ENCODE peak calls at places on chromosomes 12 and 14, in eight cellular contexts. M, X, J, K, A, R, H and P are unnamed samples.

GRCh38 chr12:2319747-2320146 is 267.0 kb downstream of the CACNA1C start:
- DNase-seq in R (no peak), K (no peak), M (no peak), H (no peak), J (peak), X (no peak), A (no peak), P (no peak)

GRCh38 chr12:49535921-49536525 is 2.8 kb upstream of the KCNH3 start:
- DNase-seq in A (no peak), H (no peak), X (no peak), K (no peak), R (no peak), M (no peak), J (peak), P (no peak)

GRCh38 chr12:104752883-104753282 is 205.2 kb downstream of the SLC41A2 start:
- DNase-seq in K (no peak), H (no peak), J (no peak), R (no peak), A (no peak), X (no peak), M (no peak), P (no peak)

GRCh38 chr12:70660002-70660604 is 22.9 kb upstream of the PTPRB start:
- DNase-seq in H (no peak), K (no peak), R (no peak), M (no peak), A (no peak), J (no peak), X (no peak), P (no peak)

GRCh38 chr12:56236985-56237384 is 7.1 kb downstream of the SLC39A5 start:
- DNase-seq in H (no peak), X (no peak), R (no peak), M (no peak), K (no peak), J (no peak), A (no peak), P (no peak)

GRCh38 chr14:95875831-95876768 is 532 bp upstream of the TUNAR start:
- DNase-seq in M (peak), H (peak), R (no peak), X (peak), A (no peak), J (no peak), K (no peak), P (no peak)

GRCh38 chr12:93679308-93679933 is 2.2 kb downstream of the CRADD start:
- DNase-seq in A (no peak), J (no peak), X (no peak), M (no peak), R (peak), H (no peak), K (no peak), P (no peak)

GRCh38 chr14:59890676-59891075 is 20.1 kb upstream of the RTN1 start:
- DNase-seq in R (no peak), J (no peak), H (no peak), M (peak), A (no peak), X (no peak), K (no peak), P (no peak)

GRCh38 chr12:92224685-92225331 is 79.2 kb upstream of the BTG1 start:
- DNase-seq in R (no peak), M (no peak), X (no peak), J (peak), H (no peak), K (no peak), A (no peak), P (no peak)

GRCh38 chr14:62736426-62737043 is 308.7 kb downstream of the KCNH5 start:
- DNase-seq in J (no peak), H (no peak), X (no peak), K (no peak), A (no peak), M (no peak), R (no peak), P (no peak)

GRCh38 chr14:26200675-26201074 is 397.2 kb downstream of the NOVA1 start:
- DNase-seq in R (no peak), M (no peak), H (no peak), X (no peak), A (no peak), K (no peak), J (no peak), P (no peak)

GRCh38 chr12:71958993-71959588 is 20.4 kb downstream of the TPH2 start:
- DNase-seq in X (no peak), M (no peak), H (no peak), J (no peak), K (no peak), R (no peak), A (no peak), P (no peak)

GRCh38 chr12:65121049-65121955 is at the start of gene WIF1:
- DNase-seq in R (peak), M (peak), J (no peak), A (no peak), K (peak), H (peak), X (no peak), P (peak)

GRCh38 chr14:20195911-20196310 is 5.2 kb downstream of the OR11G2 start:
- DNase-seq in A (no peak), R (no peak), K (no peak), M (no peak), J (no peak), X (no peak), H (no peak), P (no peak)

GRCh38 chr12:131076791-131077747 is 123.4 kb downstream of the ADGRD1 start:
- DNase-seq in J (no peak), K (no peak), A (no peak), M (no peak), H (no peak), R (no peak), X (no peak), P (no peak)

GRCh38 chr12:18696971-18697602 is 40.7 kb downstream of the PLCZ1 start:
- DNase-seq in M (no peak), J (no peak), K (no peak), H (no peak), R (no peak), A (no peak), X (no peak), P (no peak)

GRCh38 chr12:122951979-122952892 is 14.0 kb downstream of the ABCB9 start:
- DNase-seq in X (peak), K (peak), A (peak), H (peak), R (peak), M (peak), J (peak), P (peak)

GRCh38 chr12:6460751-6461371 is 9.0 kb downstream of the TAPBPL start:
- DNase-seq in M (no peak), H (no peak), J (no peak), A (peak), K (no peak), R (no peak), X (no peak), P (no peak)

GRCh38 chr12:88237954-88238353 is 95.8 kb downstream of the TMTC3 start:
- DNase-seq in R (no peak), X (no peak), H (no peak), M (no peak), J (peak), K (no peak), A (no peak), P (no peak)

GRCh38 chr14:105844810-105845724 is 318.7 kb downstream of the TMEM121 start:
- DNase-seq in R (peak), H (no peak), J (no peak), K (no peak), X (no peak), M (no peak), A (no peak), P (no peak)

GRCh38 chr12:13173537-13173936 is 23.0 kb upstream of the EMP1 start:
- DNase-seq in K (no peak), H (no peak), R (peak), A (no peak), M (peak), J (peak), X (no peak), P (no peak)

GRCh38 chr14:74670726-74671125 is 42.2 kb downstream of the AREL1 start:
- DNase-seq in H (no peak), A (no peak), R (no peak), K (no peak), M (no peak), X (no peak), J (no peak), P (no peak)

GRCh38 chr12:120928864-120929652 is 24.9 kb upstream of the SPPL3 start:
- DNase-seq in A (no peak), R (no peak), M (no peak), X (no peak), H (peak), K (no peak), J (no peak), P (peak)

GRCh38 chr12:131082795-131083194 is 129.1 kb downstream of the ADGRD1 start:
- DNase-seq in M (no peak), A (no peak), R (no peak), H (no peak), K (no peak), J (no peak), X (no peak), P (no peak)

GRCh38 chr12:113214938-113215400 is 6.3 kb upstream of the TPCN1 start:
- DNase-seq in A (no peak), X (no peak), K (no peak), R (peak), M (no peak), H (no peak), J (peak), P (peak)

GRCh38 chr14:103724116-103724515 is 8.5 kb downstream of the ZFYVE21 start:
- DNase-seq in J (no peak), H (peak), M (peak), R (peak), A (peak), X (no peak), K (peak), P (peak)

GRCh38 chr12:120800665-120801064 is 75.0 kb downstream of the ACADS start:
- DNase-seq in H (no peak), K (no peak), R (no peak), J (no peak), X (no peak), M (no peak), A (no peak), P (no peak)

GRCh38 chr14:24286996-24287395 is 12.6 kb downstream of the DHRS1 start:
- DNase-seq in A (no peak), M (no peak), X (no peak), R (no peak), J (no peak), K (no peak), H (no peak), P (no peak)

GRCh38 chr14:70780396-70781075 is 28.8 kb downstream of the MAP3K9 start:
- DNase-seq in K (no peak), X (no peak), H (peak), A (no peak), M (no peak), R (peak), J (no peak), P (peak)

GRCh38 chr12:72271741-72272661 is at the start of gene TRHDE:
- DNase-seq in X (peak), M (peak), A (no peak), J (no peak), H (peak), K (no peak), R (peak), P (peak)